ENCODE peak calls at places on chromosomes 4 and X, in five cellular contexts. X is heart left ventricle, W is GM12865, G is sigmoid colon, C is fibroblast of lung. R is an unnamed sample.

GRCh38 chr4:93396274-93396673 is 432.3 kb upstream of the ATOH1 start:
- DNase-seq in W (no peak), G (no peak), X (no peak), C (peak), R (peak)

GRCh38 chr4:133483600-133484246 is 334.6 kb downstream of the PCDH10 start:
- DNase-seq in W (no peak), C (peak), X (no peak), G (no peak), R (peak)

GRCh38 chrX:153307546-153308175 is 13.9 kb downstream of the PNMA6F start:
- DNase-seq in W (no peak), G (no peak), X (no peak), C (no peak), R (no peak)

GRCh38 chr4:88327669-88328068 is 43.3 kb upstream of the PPM1K start:
- DNase-seq in W (no peak), C (no peak), G (no peak), X (no peak), R (no peak)

GRCh38 chrX:111101580-111101979 is 5.6 kb downstream of the PAK3 start:
- DNase-seq in X (no peak), G (no peak), W (no peak), C (no peak), R (no peak)

GRCh38 chr4:82865592-82865991 is 25.4 kb downstream of the SEC31A start:
- DNase-seq in G (no peak), W (peak), C (peak), X (no peak), R (peak)

GRCh38 chr4:118921736-118922135 is 33.1 kb downstream of the SYNPO2 start:
- DNase-seq in C (no peak), G (no peak), W (no peak), X (no peak), R (no peak)

GRCh38 chr4:92615049-92615448 is 311.3 kb downstream of the GRID2 start:
- DNase-seq in C (no peak), W (no peak), G (no peak), X (no peak), R (no peak)

GRCh38 chr4:184165291-184165690 is 52.4 kb downstream of the ENPP6 start:
- DNase-seq in X (no peak), W (no peak), G (no peak), C (no peak), R (no peak)

GRCh38 chrX:155086202-155086840 is 15.0 kb downstream of the BRCC3 start:
- DNase-seq in G (no peak), W (peak), C (peak), X (no peak), R (peak)

GRCh38 chrX:47514553-47515235 is 31.7 kb upstream of the ZNF41 start:
- DNase-seq in W (no peak), C (peak), G (no peak), X (no peak), R (no peak)

GRCh38 chr4:100189820-100190642 is at the start of gene DDIT4L:
- DNase-seq in W (no peak), X (peak), C (peak), G (peak), R (no peak)

GRCh38 chr4:41857225-41857624 is 78.0 kb upstream of the TMEM33 start:
- DNase-seq in X (no peak), W (no peak), G (no peak), C (no peak), R (no peak)

GRCh38 chr4:4259484-4260100 is 11.6 kb upstream of the TMEM128 start:
- DNase-seq in G (no peak), X (no peak), W (no peak), C (no peak), R (no peak)

GRCh38 chr4:650951-651883 is 22.9 kb downstream of the ATP5ME start:
- DNase-seq in X (no peak), W (no peak), C (no peak), G (no peak), R (no peak)

GRCh38 chrX:134688181-134688580 is 29.9 kb upstream of the PLAC1 start:
- DNase-seq in C (no peak), X (no peak), W (no peak), G (no peak), R (no peak)

GRCh38 chr4:8917868-8918783 is 46.5 kb upstream of the HMX1 start:
- DNase-seq in C (peak), W (peak), G (peak), X (peak), R (no peak)

GRCh38 chrX:110276778-110277177 is 41.1 kb downstream of the AMMECR1 start:
- DNase-seq in X (no peak), G (no peak), W (peak), C (no peak), R (no peak)

GRCh38 chr4:38387348-38387747 is 276.7 kb upstream of the KLF3 start:
- DNase-seq in X (peak), C (peak), W (no peak), G (peak), R (peak)

GRCh38 chr4:74330295-74330750 is 22.1 kb downstream of the EPGN start:
- DNase-seq in W (no peak), C (peak), G (no peak), X (no peak), R (no peak)

GRCh38 chrX:39196192-39197102 is 395.2 kb downstream of the MID1IP1 start:
- DNase-seq in C (peak), G (no peak), W (peak), X (no peak), R (peak)

GRCh38 chrX:22134681-22135080 is 102.6 kb downstream of the PHEX start:
- DNase-seq in X (no peak), C (peak), W (no peak), G (no peak), R (peak)

GRCh38 chrX:115226929-115227328 is 7.0 kb downstream of the LRCH2 start:
- DNase-seq in G (no peak), W (peak), X (no peak), C (peak), R (no peak)

GRCh38 chrX:132480581-132481203 is 8.1 kb downstream of the MBNL3 start:
- DNase-seq in C (peak), X (peak), W (peak), G (no peak), R (no peak)

GRCh38 chr4:150972592-150972991 is 42.5 kb downstream of the LRBA start:
- DNase-seq in C (peak), W (no peak), G (no peak), X (no peak), R (peak)

GRCh38 chrX:106611682-106612402 is at the start of gene RADX:
- DNase-seq in G (peak), W (peak), X (peak), C (peak), R (peak)

GRCh38 chr4:163448541-163449203 is 24.9 kb downstream of the TKTL2 start:
- DNase-seq in G (no peak), C (peak), X (no peak), W (no peak), R (peak)

GRCh38 chr4:173464486-173464885 is 65.5 kb downstream of the HAND2 start:
- DNase-seq in X (no peak), C (no peak), G (no peak), W (no peak), R (no peak)

GRCh38 chr4:60945641-60946040 is 254.5 kb upstream of the ADGRL3 start:
- DNase-seq in C (no peak), W (no peak), G (no peak), X (no peak), R (no peak)

GRCh38 chr4:149322203-149322602 is 493.4 kb downstream of the IQCM start:
- DNase-seq in G (no peak), C (no peak), W (no peak), X (no peak), R (no peak)

GRCh38 chrX:12890467-12890866 is 16.0 kb upstream of the TLR8 start:
- DNase-seq in C (no peak), X (no peak), G (no peak), W (peak), R (no peak)

GRCh38 chr4:91984466-91984865 is 319.3 kb upstream of the GRID2 start:
- DNase-seq in C (no peak), X (no peak), G (no peak), W (no peak), R (no peak)

GRCh38 chr4:168203233-168203911 is 111.0 kb downstream of the ANXA10 start:
- DNase-seq in G (no peak), X (no peak), C (no peak), W (no peak), R (no peak)

GRCh38 chr4:172996571-172997216 is 171.9 kb upstream of the GALNT7 start:
- DNase-seq in G (no peak), C (peak), W (no peak), X (no peak), R (peak)

GRCh38 chrX:56802921-56803848 is 74.1 kb downstream of the NBDY start:
- DNase-seq in G (peak), W (peak), X (peak), C (peak), R (peak)
- H3K4me3 ChIP-seq in G (peak), W (no peak), X (peak), C (peak), R (peak)

GRCh38 chr4:147596377-147596776 is 20.8 kb upstream of the TMEM184C start:
- DNase-seq in G (no peak), X (no peak), C (peak), W (no peak), R (no peak)
- TF ChIP-seq CTCF in G (no peak), X (no peak), C (peak), W (no peak), R (peak)

GRCh38 chrX:27884654-27885053 is 76.9 kb downstream of the MAGEB10 start:
- DNase-seq in W (peak), X (no peak), C (no peak), G (no peak), R (no peak)

GRCh38 chrX:27882695-27883094 is 74.9 kb downstream of the MAGEB10 start:
- DNase-seq in C (no peak), W (no peak), G (no peak), X (no peak), R (no peak)

GRCh38 chrX:27878862-27879261 is 71.1 kb downstream of the MAGEB10 start:
- DNase-seq in X (no peak), C (no peak), W (no peak), G (no peak), R (no peak)

GRCh38 chrX:27883468-27884092 is 75.8 kb downstream of the MAGEB10 start:
- DNase-seq in C (no peak), X (no peak), G (no peak), W (peak), R (no peak)
- H3K4me3 ChIP-seq in C (no peak), X (no peak), G (no peak), W (no peak), R (no peak)

DNA sequence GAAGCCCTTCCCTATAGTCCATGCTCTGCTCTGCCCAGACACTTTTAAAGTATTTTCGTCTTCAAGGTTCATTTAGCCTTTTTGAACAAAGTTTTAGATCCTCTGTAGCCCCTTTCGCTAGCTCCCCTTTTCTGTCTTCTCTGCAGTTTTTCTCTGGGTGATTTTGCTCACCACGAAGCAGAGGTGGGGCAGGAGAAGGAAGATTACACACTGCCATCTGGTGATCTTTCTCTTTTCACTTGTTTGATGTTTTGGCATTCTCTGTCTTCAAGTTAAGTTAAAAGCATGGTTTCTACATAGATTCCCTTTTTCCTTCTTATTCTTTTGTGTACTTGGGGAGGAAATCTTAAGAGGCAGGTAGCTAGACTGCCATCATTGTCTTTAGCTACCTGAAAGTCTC is 43.9 kb downstream of the CC2D2A start:
- DNase-seq in G (no peak), W (no peak), X (no peak), C (peak), R (no peak)
- TF ChIP-seq CTCF in G (no peak), W (no peak), X (no peak), C (peak), R (no peak)

DNA sequence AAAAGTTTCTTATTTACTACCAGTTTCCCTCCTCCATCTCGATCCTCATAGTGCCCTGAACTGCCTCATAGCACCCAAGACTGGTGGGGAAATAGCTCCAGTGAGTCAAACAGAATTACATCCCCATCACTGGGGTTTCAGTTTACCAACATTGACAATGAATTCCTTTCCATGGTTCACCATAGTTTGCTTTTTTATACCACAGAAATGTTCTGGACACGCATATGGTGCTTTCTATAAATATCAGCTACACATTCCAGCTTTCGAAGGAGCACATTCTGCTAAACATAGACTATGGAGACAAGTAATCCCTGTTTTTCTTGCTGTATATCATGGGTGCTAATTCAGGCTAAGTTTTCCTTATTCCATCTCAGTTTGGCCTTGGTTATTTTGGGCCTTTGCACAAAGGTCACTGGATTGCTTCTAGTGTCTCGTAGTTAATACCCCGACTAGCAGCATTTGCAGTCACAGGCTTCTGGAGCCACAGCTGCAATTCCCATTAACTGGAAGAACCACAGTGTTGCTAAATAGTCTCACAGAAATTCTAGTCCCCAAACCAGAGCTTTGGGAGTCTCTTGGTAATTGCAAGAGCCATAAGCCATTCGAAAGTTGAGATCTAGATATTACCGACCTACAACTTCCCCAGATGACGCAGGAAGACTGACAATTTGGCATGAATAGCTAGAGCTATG is 53.4 kb upstream of the TRPC3 start:
- DNase-seq in C (peak), G (no peak), X (peak), W (no peak), R (peak)
- H3K4me3 ChIP-seq in C (no peak), G (no peak), X (no peak), W (no peak), R (no peak)

GRCh38 chr4:77418333-77418732 is 187.3 kb upstream of the CXCL13 start:
- DNase-seq in X (no peak), C (no peak), W (peak), G (no peak), R (no peak)
- TF ChIP-seq CTCF in X (no peak), C (no peak), W (no peak), G (no peak), R (peak)

DNA sequence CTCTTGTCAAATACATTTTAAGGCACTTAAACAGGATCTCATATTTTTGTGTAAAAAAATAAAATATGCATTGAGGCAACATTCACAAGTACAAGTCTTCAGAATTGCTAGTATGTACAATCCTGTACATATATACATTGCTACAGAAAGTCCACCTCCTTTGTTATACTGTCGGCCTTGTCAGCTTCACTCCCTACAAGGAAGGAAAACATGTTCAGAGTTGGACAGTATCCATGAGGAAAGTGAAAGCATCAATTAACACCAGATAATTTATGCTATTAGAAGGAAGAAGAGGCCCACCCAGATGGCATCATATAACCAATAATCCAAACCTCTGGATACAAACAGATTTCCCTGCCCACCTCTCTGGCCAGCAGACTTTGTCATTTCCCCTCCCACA is 42.0 kb downstream of the REELD1 start:
- DNase-seq in C (no peak), W (no peak), G (no peak), X (no peak), R (no peak)
- H3K4me3 ChIP-seq in C (no peak), W (no peak), G (no peak), X (no peak), R (no peak)

DNA sequence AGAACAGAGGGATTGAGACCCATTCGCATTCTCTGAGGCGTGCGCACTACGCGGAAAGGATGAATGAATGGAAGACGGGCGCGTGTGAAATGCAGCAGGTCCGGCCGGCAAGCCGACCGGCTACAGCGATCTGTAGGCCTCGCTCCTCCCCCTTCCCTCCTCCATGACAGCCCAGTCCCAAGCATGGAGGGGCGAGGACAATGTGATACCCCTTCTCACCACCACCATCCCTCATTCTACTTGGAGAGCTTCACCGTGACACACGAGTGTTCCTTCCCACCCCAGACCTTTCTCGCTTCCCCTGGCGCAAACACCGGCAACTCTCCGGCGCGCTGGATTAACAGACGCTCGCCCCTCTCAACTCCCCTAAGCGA is 815 bp downstream of the EIF4E start:
- DNase-seq in X (peak), C (peak), W (peak), G (peak), R (peak)
- TF ChIP-seq CTCF in X (peak), C (no peak), W (no peak), G (no peak), R (no peak)

R was measured in astrocyte of the cerebellum.